ENCODE peak calls at places on chromosomes 7 and 10, in four cellular contexts. E is CD4-positive, CD25-positive, alpha-beta regulatory T cell; W is heart right ventricle; X is esophagus squamous epithelium. R is an unnamed sample.
A peak's percentile ranks its signal among the peaks of the same experiment; 100 is the strongest.

GRCh38 chr7:23043441-23043840 is 29.5 kb upstream of the HYCC1 start:
- DNase-seq in E (no peak), W (no peak), X (no peak), R (no peak)

GRCh38 chr10:59711871-59712491 is 2.3 kb upstream of the SLC16A9 start:
- DNase-seq in E (no peak), W (no peak), X (no peak), R (no peak)

GRCh38 chr10:92241158-92241500 is 49.7 kb downstream of the CPEB3 start:
- DNase-seq in E (no peak), W (peak; percentile 28), X (no peak), R (no peak)

GRCh38 chr7:27091125-27091524 is 4.7 kb downstream of the HOXA1 start:
- DNase-seq in E (no peak), W (no peak), X (no peak), R (no peak)

GRCh38 chr7:37973915-37974314 is 53.5 kb downstream of the EPDR1 start:
- DNase-seq in E (no peak), W (no peak), X (no peak), R (no peak)

GRCh38 chr10:58555170-58555929 is 42.7 kb downstream of the BICC1 start:
- DNase-seq in E (no peak), W (no peak), X (no peak), R (no peak)

GRCh38 chr10:108970016-108970415 is 953.3 kb downstream of the XPNPEP1 start:
- DNase-seq in E (no peak), W (no peak), X (no peak), R (no peak)

GRCh38 chr10:108275895-108276685 is 1111.6 kb upstream of the SORCS1 start:
- DNase-seq in E (no peak), W (no peak), X (no peak), R (peak; percentile 1)

GRCh38 chr7:114879554-114879953 is 42.3 kb upstream of the MDFIC start:
- DNase-seq in E (no peak), W (no peak), X (no peak), R (no peak)

GRCh38 chr10:91088300-91089140 is 131.9 kb upstream of the PCGF5 start:
- DNase-seq in E (no peak), W (no peak), X (no peak), R (no peak)

GRCh38 chr7:92723205-92723604 is 113.2 kb downstream of the CDK6 start:
- DNase-seq in E (no peak), W (no peak), X (no peak), R (no peak)

GRCh38 chr7:92717982-92718716 is 118.2 kb downstream of the CDK6 start:
- DNase-seq in E (peak; percentile 6), W (peak; percentile 24), X (no peak), R (peak; percentile 64)

GRCh38 chr7:92722541-92722940 is 113.8 kb downstream of the CDK6 start:
- DNase-seq in E (no peak), W (no peak), X (no peak), R (no peak)

GRCh38 chr7:92717601-92717981 is 118.8 kb downstream of the CDK6 start:
- DNase-seq in E (no peak), W (no peak), X (no peak), R (no peak)

GRCh38 chr7:92720604-92721350 is 115.6 kb downstream of the CDK6 start:
- DNase-seq in E (no peak), W (no peak), X (no peak), R (no peak)
- H3K4me1 ChIP-seq in E (peaks cover 9% of the 10 kb centered on the region), W (peaks cover 52% of the 10 kb centered on the region), X (peaks cover 40% of the 10 kb centered on the region), R (peaks cover 10% of the 10 kb centered on the region)

GRCh38 chr7:35805876-35806275 is 5.0 kb downstream of the SEPTIN7 start:
- DNase-seq in E (no peak), W (no peak), X (no peak), R (no peak)

GRCh38 chr7:35801392-35802101 is 690 bp downstream of the SEPTIN7 start:
- DNase-seq in E (peak; percentile 76), W (peak; percentile 77), X (peak; percentile 22), R (peak; percentile 76)

GRCh38 chr7:35802102-35802466 is 1.2 kb downstream of the SEPTIN7 start:
- DNase-seq in E (no peak), W (no peak), X (no peak), R (no peak)

GRCh38 chr7:35802649-35803048 is 1.8 kb downstream of the SEPTIN7 start:
- DNase-seq in E (no peak), W (no peak), X (no peak), R (peak; percentile 14)

GRCh38 chr7:35804571-35804970 is 3.7 kb downstream of the SEPTIN7 start:
- DNase-seq in E (no peak), W (no peak), X (no peak), R (no peak)
- H3K4me1 ChIP-seq in E (peaks cover 55% of the 10 kb centered on the region), W (peaks cover 56% of the 10 kb centered on the region), X (peaks cover 71% of the 10 kb centered on the region), R (peaks cover 67% of the 10 kb centered on the region)

GRCh38 chr10:34698979-34699378 is 116.1 kb downstream of the PARD3 start:
- DNase-seq in E (no peak), W (no peak), X (no peak), R (no peak)

GRCh38 chr10:34702093-34702952 is 112.8 kb downstream of the PARD3 start:
- DNase-seq in E (no peak), W (no peak), X (no peak), R (no peak)

GRCh38 chr10:34702982-34703381 is 112.1 kb downstream of the PARD3 start:
- DNase-seq in E (no peak), W (no peak), X (no peak), R (no peak)

GRCh38 chr10:34699904-34700303 is 115.2 kb downstream of the PARD3 start:
- DNase-seq in E (no peak), W (no peak), X (no peak), R (no peak)

DNA sequence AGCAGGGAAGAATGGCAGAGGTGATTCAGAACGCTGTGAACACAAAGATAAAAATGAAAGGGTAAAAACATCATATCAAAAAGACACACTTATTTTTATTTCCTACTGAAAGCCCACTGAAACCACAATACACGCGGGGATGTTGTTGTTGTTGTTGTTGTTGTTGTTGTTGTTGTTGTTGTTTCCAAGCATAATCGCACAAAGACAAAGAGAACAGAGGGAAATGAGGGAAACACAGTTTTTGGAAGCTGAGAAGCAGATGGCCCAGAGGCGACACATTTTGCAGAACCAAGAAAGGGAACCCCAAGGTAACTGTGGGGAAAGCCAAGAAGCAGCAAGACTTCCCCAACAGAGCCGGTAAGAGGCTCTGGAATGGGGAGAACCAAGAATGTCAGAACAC is 113.9 kb downstream of the PARD3 start:
- DNase-seq in E (no peak), W (no peak), X (no peak), R (no peak)
- H3K4me1 ChIP-seq in E (no peaks in the 10 kb centered on the region), W (peaks cover 67% of the 10 kb centered on the region), X (peaks cover 95% of the 10 kb centered on the region), R (no peaks in the 10 kb centered on the region)

GRCh38 chr10:10092581-10092980 is 925.1 kb upstream of the CELF2 start:
- DNase-seq in E (no peak), W (peak; percentile 29), X (no peak), R (no peak)
- H3K4me1 ChIP-seq in E (no peaks in the 10 kb centered on the region), W (peaks cover 4% of the 10 kb centered on the region), X (no peaks in the 10 kb centered on the region), R (no peaks in the 10 kb centered on the region)

GRCh38 chr10:97539523-97540200 is 32.9 kb upstream of the ANKRD2 start:
- DNase-seq in E (no peak), W (peak; percentile 34), X (no peak), R (no peak)

GRCh38 chr10:97537186-97537869 is 35.3 kb upstream of the ANKRD2 start:
- DNase-seq in E (no peak), W (no peak), X (no peak), R (no peak)

GRCh38 chr10:97538839-97539238 is 33.7 kb upstream of the ANKRD2 start:
- DNase-seq in E (no peak), W (no peak), X (no peak), R (no peak)

GRCh38 chr10:97540669-97541500 is 31.7 kb upstream of the ANKRD2 start:
- DNase-seq in E (no peak), W (no peak), X (no peak), R (no peak)

DNA sequence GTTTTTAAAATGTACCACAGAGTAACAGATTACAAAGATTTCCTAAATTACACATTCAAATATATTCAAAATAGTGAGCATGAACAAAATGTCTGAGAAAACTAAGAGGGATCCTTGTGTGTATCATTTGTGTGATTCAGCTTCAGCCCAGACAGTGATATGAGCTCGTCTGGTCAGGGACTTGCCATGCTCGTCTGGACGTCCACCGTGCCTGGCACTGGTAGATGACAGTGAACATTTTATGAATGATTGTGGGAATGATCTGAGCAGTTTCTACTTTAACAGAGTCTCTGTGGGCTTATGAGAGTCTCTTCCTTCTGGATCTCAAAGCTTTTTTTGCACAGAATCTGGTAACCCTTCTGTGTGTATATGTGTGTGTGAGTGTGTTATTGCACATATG is 34.2 kb upstream of the ANKRD2 start:
- DNase-seq in E (no peak), W (no peak), X (no peak), R (no peak)
- H3K4me1 ChIP-seq in E (no peaks in the 10 kb centered on the region), W (peaks cover 40% of the 10 kb centered on the region), X (peaks cover 63% of the 10 kb centered on the region), R (no peaks in the 10 kb centered on the region)

R was measured in naive thymus-derived CD4-positive, alpha-beta T cell.